ENCODE peak calls at places on chromosomes 5 and 9, in six cellular contexts. V, M, A, S, Z and C are unnamed samples.

GRCh38 chr9:120965344-120966004 is 38.9 kb upstream of the TRAF1 start:
- DNase-seq in Z (no peak), S (no peak), A (no peak), M (no peak), V (peak; percentile 34), C (no peak)

GRCh38 chr9:38417003-38417965 is 7.0 kb downstream of the IGFBPL1 start:
- DNase-seq in A (peak; percentile 53), S (no peak), V (peak; percentile 89), Z (no peak), M (no peak), C (peak; percentile 75)

GRCh38 chr9:72533322-72533721 is 11.9 kb downstream of the TMC1 start:
- DNase-seq in A (peak; percentile 29), V (no peak), Z (no peak), M (no peak), S (no peak), C (no peak)

GRCh38 chr9:109699019-109699418 is 81.0 kb upstream of the PALM2AKAP2 start:
- DNase-seq in V (no peak), M (no peak), S (no peak), A (peak; percentile 35), Z (no peak), C (no peak)

GRCh38 chr9:42388846-42389245 is 205.4 kb downstream of the SPATA31A6 start:
- DNase-seq in M (no peak), A (no peak), Z (peak; percentile 33), S (no peak), V (no peak), C (no peak)

GRCh38 chr9:19513671-19514275 is 105.0 kb downstream of the ACER2 start:
- DNase-seq in V (no peak), Z (no peak), S (no peak), A (no peak), M (no peak), C (no peak)

GRCh38 chr9:115522928-115523327 is 405.0 kb upstream of the TNC start:
- DNase-seq in A (no peak), S (no peak), V (no peak), M (no peak), Z (no peak), C (no peak)

GRCh38 chr5:160097981-160098380 is 21.3 kb downstream of the PWWP2A start:
- DNase-seq in Z (no peak), M (no peak), A (no peak), S (no peak), V (no peak), C (no peak)

GRCh38 chr9:124010665-124011321 is 775 bp upstream of the LHX2 start:
- DNase-seq in M (no peak), V (peak; percentile 57), S (no peak), A (peak; percentile 25), Z (peak; percentile 56), C (no peak)

GRCh38 chr5:130526708-130527107 is 622.4 kb downstream of the CHSY3 start:
- DNase-seq in A (peak; percentile 65), M (no peak), Z (no peak), S (no peak), V (no peak), C (no peak)

GRCh38 chr5:178155065-178155464 is 1.4 kb upstream of the NHP2 start:
- DNase-seq in Z (no peak), M (no peak), V (no peak), A (no peak), S (no peak), C (no peak)

GRCh38 chr9:128149001-128149701 is at the start of gene LCN2:
- DNase-seq in V (no peak), A (peak; percentile 94), Z (no peak), M (no peak), S (peak; percentile 82), C (no peak)

GRCh38 chr9:38047301-38048251 is 21.5 kb downstream of the SHB start:
- DNase-seq in S (peak; percentile 93), M (no peak), A (peak; percentile 96), Z (no peak), V (peak; percentile 39), C (no peak)

GRCh38 chr5:112691758-112692157 is 45.9 kb upstream of the APC start:
- DNase-seq in A (peak; percentile 40), S (no peak), M (no peak), Z (peak; percentile 19), V (peak; percentile 49), C (peak; percentile 53)

GRCh38 chr5:143066556-143067281 is 296.5 kb downstream of the ARHGAP26 start:
- DNase-seq in M (peak; percentile 63), Z (peak; percentile 44), A (no peak), S (no peak), V (no peak), C (peak; percentile 58)

DNA sequence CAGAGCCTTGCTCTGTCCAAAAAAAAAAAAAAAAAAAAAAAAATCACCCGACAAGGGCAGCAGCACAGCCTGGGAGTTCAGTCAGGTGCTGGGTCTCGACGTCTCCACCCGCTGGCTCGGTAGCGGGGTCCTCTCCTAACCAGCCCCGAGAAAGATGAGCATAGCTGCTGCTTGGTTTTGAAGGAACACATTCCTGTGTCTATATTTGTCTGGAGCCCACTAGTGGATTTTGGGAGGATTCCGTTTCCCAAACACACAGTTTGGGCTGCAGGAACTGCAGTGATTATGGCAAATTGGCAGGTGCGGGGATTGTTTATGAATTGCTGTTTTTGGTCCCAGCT is 1.2 kb downstream of the OTULINL start:
- DNase-seq in A (peak; percentile 45), M (no peak), S (no peak), V (no peak), Z (no peak), C (no peak)
- TF ChIP-seq CTCF in A (peak; percentile 46), M (no peak), S (no peak), V (no peak), Z (no peak), C (no peak)

GRCh38 chr5:172793577-172794488 is 22.8 kb upstream of the DUSP1 start:
- DNase-seq in Z (peak; percentile 59), V (no peak), S (peak; percentile 70), M (no peak), A (peak; percentile 71), C (no peak)

GRCh38 chr5:172797800-172798199 is 26.8 kb upstream of the DUSP1 start:
- DNase-seq in V (no peak), S (no peak), Z (no peak), M (no peak), A (no peak), C (no peak)

GRCh38 chr5:172795401-172795977 is 24.5 kb upstream of the DUSP1 start:
- DNase-seq in S (peak; percentile 66), V (no peak), Z (no peak), A (no peak), M (peak; percentile 94), C (no peak)

GRCh38 chr5:172798422-172799215 is 27.6 kb upstream of the DUSP1 start:
- DNase-seq in V (no peak), A (peak; percentile 91), M (no peak), S (no peak), Z (no peak), C (no peak)

DNA sequence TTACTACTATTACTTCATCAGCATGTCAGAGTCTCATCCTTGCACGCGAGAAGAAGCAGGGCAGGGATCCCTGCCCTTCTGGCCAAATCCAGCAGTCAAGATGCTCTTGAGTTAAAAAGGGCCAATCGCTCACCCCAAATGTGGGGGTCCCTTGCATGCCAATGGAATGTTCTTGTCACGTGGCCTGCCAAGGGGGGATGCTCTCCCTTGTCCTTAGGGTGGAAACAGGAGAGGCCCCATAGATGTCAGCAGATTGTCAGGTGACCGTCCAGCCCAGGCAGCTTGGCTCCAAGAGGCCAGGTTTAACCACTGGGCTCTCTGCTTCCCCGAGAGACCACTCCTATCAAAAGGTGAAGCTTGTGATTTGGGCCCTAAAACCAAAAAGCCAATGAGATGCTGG is 25.3 kb upstream of the DUSP1 start:
- DNase-seq in S (no peak), A (no peak), V (no peak), M (no peak), Z (no peak), C (no peak)
- TF ChIP-seq CTCF in S (no peak), A (no peak), V (no peak), M (no peak), Z (no peak), C (no peak)

DNA sequence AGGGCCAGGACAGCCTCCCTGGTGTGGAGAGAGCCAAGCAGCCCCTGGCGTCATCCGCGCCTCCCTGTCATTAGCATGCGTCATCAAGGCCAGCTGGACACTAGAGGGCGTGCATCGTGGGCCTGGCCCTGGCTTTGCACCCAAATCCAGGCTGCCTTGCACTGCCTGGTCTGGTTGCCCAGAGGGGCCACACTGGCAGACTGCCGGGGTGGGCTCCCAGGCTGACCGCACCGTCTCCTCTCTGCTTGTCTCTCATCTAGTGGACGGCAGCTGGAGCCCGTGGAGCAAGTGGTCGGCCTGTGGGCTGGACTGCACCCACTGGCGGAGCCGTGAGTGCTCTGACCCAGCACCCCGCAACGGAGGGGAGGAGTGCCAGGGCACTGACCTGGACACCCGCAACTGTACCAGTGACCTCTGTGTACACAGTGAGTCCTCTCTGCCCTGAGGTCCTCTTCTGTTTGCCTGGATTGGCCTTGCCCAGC is 29.0 kb downstream of the HK3 start:
- DNase-seq in M (no peak), S (peak; percentile 87), A (peak; percentile 47), Z (no peak), V (peak; percentile 83), C (no peak)
- TF ChIP-seq CTCF in M (peak; percentile 10), S (peak; percentile 29), A (peak; percentile 59), Z (no peak), V (peak; percentile 34), C (no peak)

GRCh38 chr9:91162311-91162710 is 199.4 kb downstream of the AUH start:
- DNase-seq in A (peak; percentile 89), S (no peak), Z (no peak), M (no peak), V (no peak), C (peak; percentile 72)

GRCh38 chr9:91162784-91163440 is 198.8 kb downstream of the AUH start:
- DNase-seq in V (no peak), M (peak; percentile 50), S (peak; percentile 71), A (peak; percentile 27), Z (peak; percentile 61), C (peak; percentile 92)

GRCh38 chr9:91160181-91160580 is 201.5 kb downstream of the AUH start:
- DNase-seq in M (no peak), S (no peak), V (no peak), A (no peak), Z (no peak), C (no peak)

GRCh38 chr9:91160599-91161464 is 200.9 kb downstream of the AUH start:
- DNase-seq in S (no peak), M (no peak), A (no peak), Z (no peak), V (no peak), C (peak; percentile 33)

DNA sequence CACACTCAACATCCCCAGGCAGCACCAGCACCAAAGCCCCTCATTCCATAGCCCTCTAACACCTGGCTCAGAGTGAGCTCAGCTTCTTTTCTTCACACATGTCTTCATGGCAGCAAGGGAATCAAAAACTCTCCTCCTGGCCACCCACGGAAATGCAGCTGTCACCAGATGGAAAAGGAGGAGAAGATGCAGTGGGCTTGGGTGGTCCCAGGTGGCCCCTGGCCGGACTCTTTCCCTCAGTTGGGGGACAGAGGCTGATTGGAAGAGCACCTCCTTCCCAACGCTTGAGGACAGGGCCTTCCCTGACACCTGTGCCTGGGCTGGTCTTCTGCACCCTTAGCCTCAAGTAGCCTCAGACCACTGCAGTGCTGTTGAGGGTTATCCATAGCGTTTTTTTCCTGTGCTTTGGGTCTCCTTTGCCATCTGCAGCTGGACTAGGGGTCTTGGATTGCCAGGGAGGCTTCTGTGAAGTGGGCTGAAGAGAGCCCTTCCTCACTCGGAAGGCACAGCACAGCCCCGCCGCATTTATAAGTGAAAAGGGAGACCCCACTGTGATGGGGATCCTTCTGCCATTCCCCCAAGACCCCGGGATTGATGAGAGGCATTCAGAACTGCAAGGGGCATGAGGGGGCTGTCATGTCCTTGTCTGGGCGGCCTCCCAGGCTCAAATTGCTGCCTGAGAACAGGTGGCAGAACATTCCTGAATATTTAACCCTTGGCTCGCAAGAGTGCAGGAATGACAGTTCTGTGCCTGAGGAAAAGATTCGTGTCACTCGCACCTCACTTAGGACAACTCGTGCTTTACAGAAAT is 200.0 kb downstream of the AUH start:
- DNase-seq in Z (no peak), V (no peak), S (no peak), A (no peak), M (no peak), C (no peak)
- TF ChIP-seq CTCF in Z (no peak), V (no peak), S (no peak), A (no peak), M (no peak), C (no peak)